ENCODE peak calls at places on chromosomes 7 and 10, in four cellular contexts. S is H9, E is H1, M is mesendoderm. O is an unnamed sample.

GRCh38 chr10:131902211-131902610 is 1.4 kb downstream of the PPP2R2D start:
- DNase-seq in M (no peak), S (no peak), E (no peak), O (no peak)

GRCh38 chr10:29495366-29495765 is 139.4 kb downstream of the SVIL start:
- DNase-seq in S (no peak), E (no peak), M (no peak), O (no peak)

GRCh38 chr7:143381427-143382125 is 431 bp downstream of the ZYX start:
- DNase-seq in S (peak; percentile 28), E (no peak), M (no peak), O (peak; percentile 79)

GRCh38 chr10:43689618-43689954 is 40.9 kb upstream of the ZNF32 start:
- DNase-seq in M (peak; percentile 41), E (no peak), S (peak; percentile 60), O (no peak)

GRCh38 chr10:72694476-72695369 is 2.8 kb downstream of the MCU start:
- DNase-seq in S (no peak), M (no peak), E (no peak), O (peak; percentile 65)

GRCh38 chr7:104482362-104483042 is 154.1 kb downstream of the LHFPL3 start:
- DNase-seq in S (no peak), M (no peak), E (no peak), O (no peak)

GRCh38 chr10:79069325-79070090 is 742 bp downstream of the ZMIZ1 start:
- DNase-seq in E (no peak), M (peak; percentile 59), S (no peak), O (no peak)

GRCh38 chr7:22427855-22428254 is 70.9 kb upstream of the RAPGEF5 start:
- DNase-seq in S (no peak), M (no peak), E (no peak), O (no peak)

GRCh38 chr7:101582971-101583370 is 46.1 kb downstream of the MYL10 start:
- DNase-seq in S (no peak), E (no peak), M (no peak), O (no peak)

GRCh38 chr7:14854471-14854870 is 48.1 kb downstream of the DGKB start:
- DNase-seq in M (no peak), E (no peak), S (no peak), O (no peak)

GRCh38 chr7:151051108-151051507 is 2.8 kb downstream of the ASIC3 start:
- DNase-seq in E (peak; percentile 92), M (peak; percentile 89), S (peak; percentile 90), O (peak; percentile 77)

GRCh38 chr7:66682350-66683093 is 53.8 kb downstream of the KCTD7 start:
- DNase-seq in E (no peak), M (peak; percentile 52), S (no peak), O (peak; percentile 64)

GRCh38 chr10:15897282-15897681 is 37.0 kb upstream of the MINDY3 start:
- DNase-seq in S (no peak), E (no peak), M (peak; percentile 16), O (peak; percentile 33)

DNA sequence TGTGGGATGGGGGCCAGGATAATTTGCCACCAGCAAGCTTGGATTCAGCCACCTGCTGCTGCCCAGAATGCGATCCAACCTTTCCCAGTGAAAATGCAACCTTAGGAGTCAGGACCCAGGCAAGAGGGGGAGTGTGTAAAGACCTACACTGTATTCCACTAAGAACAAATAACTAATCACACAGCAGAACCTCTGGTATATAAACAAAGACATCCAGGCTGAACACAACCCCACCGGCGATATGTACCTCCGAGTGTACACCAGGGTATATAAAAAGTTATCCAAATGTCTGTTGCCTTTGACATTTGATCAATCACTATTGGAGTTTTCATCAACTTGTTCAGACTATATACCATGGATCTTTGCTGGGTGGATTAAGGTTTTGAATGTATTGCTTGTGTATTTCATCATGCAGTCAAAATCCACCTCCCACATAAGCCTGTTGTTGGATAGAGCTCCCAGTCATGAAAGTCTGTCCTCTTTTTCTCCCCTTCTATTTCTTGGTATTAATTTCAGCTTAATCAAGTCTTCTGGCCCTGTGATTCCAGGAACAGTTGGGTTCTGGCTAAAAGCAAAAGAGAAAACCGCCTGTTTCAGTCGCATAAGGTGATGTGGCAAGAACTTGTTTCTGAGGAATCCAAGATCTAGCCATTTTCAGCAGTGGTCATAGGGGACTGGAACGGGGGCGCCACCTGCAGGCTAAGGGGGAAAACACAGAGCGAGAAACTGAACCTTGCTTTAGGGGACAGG is 290.7 kb downstream of the CCDC3 start:
- DNase-seq in M (peak; percentile 87), E (peak; percentile 90), S (peak; percentile 70), O (peak; percentile 87)
- H4K5ac ChIP-seq in M (no peak overlapping the region), E (no peak overlapping the region), S (no peak overlapping the region), O (peak overlapping the region; percentile 19)

GRCh38 chr7:44272456-44272855 is 52.9 kb downstream of the CAMK2B start:
- DNase-seq in M (no peak), S (no peak), E (no peak), O (no peak)
- H4K5ac ChIP-seq in M (no peak overlapping the region), S (no peak overlapping the region), E (no peak overlapping the region), O (no peak overlapping the region)

GRCh38 chr10:9712393-9712792 is 1305.3 kb upstream of the CELF2 start:
- DNase-seq in E (no peak), M (no peak), S (no peak), O (no peak)

GRCh38 chr10:9709849-9710248 is 1307.8 kb upstream of the CELF2 start:
- DNase-seq in S (no peak), M (no peak), E (no peak), O (peak; percentile 31)

GRCh38 chr10:9707205-9707604 is 1310.5 kb upstream of the CELF2 start:
- DNase-seq in E (no peak), S (no peak), M (no peak), O (no peak)
- H4K5ac ChIP-seq in E (no peak overlapping the region), S (no peak overlapping the region), M (no peak overlapping the region), O (no peak overlapping the region)

GRCh38 chr10:119353438-119353837 is 146.1 kb downstream of the GRK5 start:
- DNase-seq in S (no peak), M (no peak), E (no peak), O (no peak)
- H4K5ac ChIP-seq in S (no peak overlapping the region), M (no peak overlapping the region), E (no peak overlapping the region), O (no peak overlapping the region)

DNA sequence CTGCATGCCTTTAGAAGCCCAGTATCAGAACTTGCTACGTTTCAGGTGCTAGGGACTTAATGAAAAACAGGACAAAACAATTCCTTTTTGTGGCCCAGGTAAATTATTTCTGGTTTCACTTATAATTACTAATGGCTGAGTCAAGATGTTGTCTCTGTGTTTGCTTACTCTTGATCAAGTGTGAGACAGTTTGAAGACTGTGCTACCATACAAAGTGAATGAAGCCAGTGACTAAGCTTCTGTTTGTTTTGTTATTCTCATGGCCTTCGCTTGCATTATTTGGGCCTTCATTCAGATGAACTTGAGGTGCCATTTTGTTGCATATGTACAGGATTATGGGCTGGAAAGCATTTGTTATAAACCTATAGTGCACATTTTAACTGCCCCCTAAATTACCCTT is 17.9 kb downstream of the SMNDC1 start:
- DNase-seq in E (no peak), S (no peak), M (no peak), O (peak; percentile 17)
- H4K5ac ChIP-seq in E (no peak overlapping the region), S (no peak overlapping the region), M (no peak overlapping the region), O (no peak overlapping the region)